ENCODE peak calls at places on chromosomes 3 and 15, in eight cellular contexts. V is transverse colon, D is GM12892, C is stomach, M is HL-60, W is GM12891, J is K562, T is spleen. S is an unnamed sample.

GRCh38 chr3:138468886-138469285 is 34.5 kb downstream of the ESYT3 start:
- DNase-seq in J (no peak), W (no peak), T (peak; percentile 35), C (no peak), M (no peak), V (no peak), D (no peak), S (no peak)

GRCh38 chr3:56761887-56762605 is 39.7 kb downstream of the ARHGEF3 start:
- DNase-seq in W (no peak), D (no peak), T (no peak), M (no peak), J (no peak), C (no peak), V (no peak), S (no peak)

GRCh38 chr3:40086890-40087884 is 222.3 kb upstream of the EIF1B start:
- DNase-seq in C (no peak), M (no peak), D (no peak), V (peak; percentile 29), T (no peak), W (no peak), J (no peak), S (no peak)

GRCh38 chr15:99103279-99103678 is 1.6 kb upstream of the SYNM start:
- DNase-seq in D (no peak), V (no peak), T (peak; percentile 56), W (no peak), M (no peak), C (no peak), J (no peak), S (no peak)

GRCh38 chr3:48248095-48248863 is 7.4 kb downstream of the ZNF589 start:
- DNase-seq in V (no peak), M (no peak), W (no peak), T (no peak), D (no peak), J (no peak), C (no peak), S (no peak)

GRCh38 chr3:152148579-152148978 is 120.2 kb upstream of the MBNL1 start:
- DNase-seq in V (no peak), C (no peak), J (no peak), M (no peak), D (no peak), T (no peak), W (no peak), S (no peak)

GRCh38 chr15:69117431-69117841 is 43.0 kb upstream of the GLCE start:
- DNase-seq in J (no peak), V (no peak), W (no peak), T (no peak), D (no peak), C (no peak), M (no peak), S (no peak)

GRCh38 chr3:115469649-115470048 is 153.7 kb upstream of the GAP43 start:
- DNase-seq in T (no peak), D (no peak), J (no peak), V (no peak), W (no peak), M (no peak), C (no peak), S (no peak)

GRCh38 chr3:15015456-15015855 is 49.7 kb downstream of the MRPS25 start:
- DNase-seq in T (no peak), J (peak; percentile 38), M (no peak), V (no peak), W (no peak), D (no peak), C (no peak), S (no peak)

GRCh38 chr3:116188231-116188785 is 257.0 kb downstream of the LSAMP start:
- DNase-seq in V (no peak), T (no peak), C (no peak), D (no peak), M (no peak), W (no peak), J (no peak), S (no peak)

DNA sequence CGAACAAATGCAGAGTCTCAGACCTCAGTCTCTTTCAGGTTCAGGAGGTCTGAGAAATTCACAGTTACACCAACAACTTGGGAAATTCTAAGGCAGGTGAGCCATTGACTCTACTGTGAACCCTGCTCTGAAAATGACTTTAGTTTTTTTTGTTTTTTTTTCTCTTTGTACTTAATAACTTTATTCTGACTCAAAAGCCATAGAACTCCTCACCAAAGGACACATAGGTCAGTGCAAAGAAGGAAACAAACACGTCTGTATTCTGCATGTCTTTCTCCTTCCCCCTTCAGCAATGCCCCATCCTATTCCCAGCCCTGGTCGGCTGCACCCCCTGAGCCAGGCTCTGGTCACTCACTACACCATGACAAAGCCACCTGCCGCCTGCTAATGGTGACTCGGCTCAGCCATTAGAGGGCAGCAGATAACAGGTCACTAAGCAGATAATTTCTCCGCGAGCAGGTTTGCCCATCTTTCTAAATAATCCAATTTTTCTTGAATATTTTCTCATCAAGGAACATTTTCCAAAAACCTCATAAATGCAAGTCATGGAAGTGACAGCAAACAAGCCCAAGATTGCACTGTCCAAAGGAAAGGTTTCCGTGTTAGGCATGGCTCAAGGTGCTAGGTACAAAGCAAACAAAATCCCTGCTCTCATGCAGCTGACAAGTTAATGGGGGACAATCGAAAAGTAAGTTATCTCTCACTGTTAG is 37.7 kb downstream of the TM4SF4 start:
- DNase-seq in T (peak; percentile 83), C (peak; percentile 67), J (peak; percentile 56), D (peak; percentile 25), V (peak; percentile 60), M (peak; percentile 45), W (peak; percentile 19), S (no peak)
- TF ChIP-seq POLR2AphosphoS5 in T (peak; percentile 24), C (peak; percentile 19), J (no peak), D (no peak), V (no peak), M (no peak), W (no peak), S (no peak)

GRCh38 chr15:53472210-53472609 is 287.3 kb downstream of the WDR72 start:
- DNase-seq in J (no peak), C (no peak), D (no peak), W (no peak), V (no peak), M (no peak), T (no peak), S (no peak)

GRCh38 chr15:53472883-53473282 is 286.6 kb downstream of the WDR72 start:
- DNase-seq in T (no peak), W (no peak), M (no peak), D (no peak), C (no peak), V (no peak), J (no peak), S (no peak)

GRCh38 chr15:53477981-53478766 is 281.3 kb downstream of the WDR72 start:
- DNase-seq in T (no peak), J (no peak), C (no peak), D (no peak), V (no peak), W (no peak), M (no peak), S (no peak)

GRCh38 chr15:53473435-53473834 is 286.0 kb downstream of the WDR72 start:
- DNase-seq in M (no peak), T (no peak), D (no peak), V (no peak), J (no peak), W (no peak), C (no peak), S (no peak)

GRCh38 chr15:53473886-53474285 is 285.6 kb downstream of the WDR72 start:
- DNase-seq in C (no peak), W (no peak), V (no peak), D (no peak), J (no peak), M (no peak), T (no peak), S (no peak)
- TF ChIP-seq POLR2AphosphoS5 in C (no peak), W (no peak), V (no peak), D (no peak), J (no peak), M (no peak), T (no peak), S (no peak)

GRCh38 chr3:123401836-123402530 is 46.9 kb downstream of the ADCY5 start:
- DNase-seq in W (no peak), T (peak; percentile 52), J (no peak), V (no peak), M (no peak), C (no peak), D (no peak), S (no peak)
- TF ChIP-seq POLR2AphosphoS5 in W (no peak), T (no peak), J (no peak), V (peak; percentile 13), M (no peak), C (no peak), D (no peak), S (no peak)

GRCh38 chr3:38834110-38834509 is 18.1 kb upstream of the SCN10A start:
- DNase-seq in W (no peak), D (no peak), J (peak; percentile 24), M (peak; percentile 27), C (no peak), V (peak; percentile 9), T (peak; percentile 80), S (no peak)
- TF ChIP-seq POLR2AphosphoS5 in W (no peak), D (no peak), J (no peak), M (no peak), C (no peak), V (no peak), T (peak; percentile 27), S (no peak)

DNA sequence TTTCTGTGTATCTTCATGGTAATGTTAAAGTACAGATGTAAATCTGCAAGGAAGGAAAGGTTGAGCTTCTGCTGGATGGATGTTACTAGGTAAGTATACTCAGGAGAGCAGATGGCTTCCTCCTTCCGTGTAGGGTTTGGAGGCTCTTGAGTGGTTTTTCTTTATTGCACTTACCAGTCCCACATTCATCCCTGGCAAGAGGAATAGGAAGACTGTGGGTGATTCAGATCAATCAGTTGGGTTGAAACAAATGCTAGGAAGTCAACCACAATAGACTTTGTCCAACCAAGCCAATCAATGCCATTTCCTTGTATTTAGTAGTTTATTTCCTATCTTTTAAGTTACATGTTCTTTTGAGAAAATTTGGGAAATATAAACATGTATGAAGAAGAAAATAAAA is 26.6 kb downstream of the MYZAP start:
- DNase-seq in J (no peak), M (no peak), T (no peak), C (no peak), W (no peak), D (no peak), V (no peak), S (no peak)
- TF ChIP-seq POLR2AphosphoS5 in J (no peak), M (no peak), T (no peak), C (no peak), W (no peak), D (no peak), V (no peak), S (no peak)